ENCODE peak calls at places on chromosomes 6 and 20, in five cellular contexts. I is stimulated activated CD4-positive, alpha-beta T cell treated with anti-CD3 and anti-CD28 coated beads, Interleukin-12 subunit alpha, Interleukin-12 subunit beta, amount 100 ng/mL, for 48 hours; O is NCI-H1417; G is activated CD4-positive, alpha-beta memory T cell treated with anti-CD3 and anti-CD28 coated beads, Interleukin-2, amount 10 ng/mL, durations not matched to agents 7 days and 5 days; J is tibial nerve. M is an unnamed sample.

GRCh38 chr6:12537389-12537788 is 179.2 kb upstream of the PHACTR1 start:
- DNase-seq in J (no peak), O (no peak), G (no peak), I (no peak), M (no peak)

GRCh38 chr20:4885877-4886276 is 115.4 kb downstream of the SLC23A2 start:
- DNase-seq in I (no peak), J (no peak), O (no peak), G (no peak), M (no peak)

GRCh38 chr6:113190170-113190569 is 667.0 kb upstream of the MARCKS start:
- DNase-seq in O (no peak), J (no peak), G (no peak), I (no peak), M (no peak)

GRCh38 chr6:19438566-19439353 is 398.4 kb upstream of the ID4 start:
- DNase-seq in I (no peak), O (no peak), J (no peak), G (no peak), M (no peak)

GRCh38 chr20:46705378-46705729 is 4.1 kb upstream of the SLC2A10 start:
- DNase-seq in O (no peak), G (no peak), I (no peak), J (no peak), M (no peak)

GRCh38 chr6:119129148-119129967 is 50.9 kb upstream of the FAM184A start:
- DNase-seq in G (no peak), O (peak; percentile 69), J (no peak), I (no peak), M (no peak)

GRCh38 chr20:22567944-22568871 is 16.2 kb downstream of the FOXA2 start:
- DNase-seq in I (no peak), J (no peak), G (no peak), O (no peak), M (no peak)

GRCh38 chr6:31125586-31126363 is 5.5 kb upstream of the CDSN start:
- DNase-seq in O (no peak), J (no peak), G (no peak), I (no peak), M (no peak)

GRCh38 chr6:35725721-35726438 is 11.0 kb upstream of the ARMC12 start:
- DNase-seq in O (no peak), J (peak; percentile 62), G (no peak), I (no peak), M (no peak)

GRCh38 chr6:148557796-148558457 is 188.9 kb upstream of the UST start:
- DNase-seq in G (peak; percentile 23), O (no peak), I (no peak), J (no peak), M (no peak)

GRCh38 chr6:137015943-137016342 is 28.8 kb downstream of the IL20RA start:
- DNase-seq in J (no peak), I (no peak), G (no peak), O (no peak), M (no peak)

GRCh38 chr6:118724211-118724610 is 72.8 kb upstream of the CEP85L start:
- DNase-seq in G (no peak), J (no peak), O (no peak), I (no peak), M (no peak)

GRCh38 chr6:17505062-17505476 is 95.0 kb upstream of the FAM8A1 start:
- DNase-seq in O (no peak), I (no peak), J (no peak), G (no peak), M (no peak)

GRCh38 chr20:2124632-2125131 is 23.1 kb downstream of the STK35 start:
- DNase-seq in J (no peak), G (no peak), O (no peak), I (no peak), M (no peak)

GRCh38 chr20:6492396-6493055 is 275.0 kb upstream of the BMP2 start:
- DNase-seq in G (no peak), O (no peak), I (no peak), J (no peak), M (no peak)

GRCh38 chr6:107320126-107320525 is 139.2 kb downstream of the PDSS2 start:
- DNase-seq in G (no peak), I (no peak), J (no peak), O (no peak), M (no peak)

GRCh38 chr6:99334526-99335127 is 14.8 kb downstream of the FAXC start:
- DNase-seq in O (peak; percentile 21), G (peak; percentile 26), J (no peak), I (no peak), M (no peak)

GRCh38 chr6:14172575-14172974 is 55.0 kb downstream of the CD83 start:
- DNase-seq in J (no peak), I (no peak), O (no peak), G (no peak), M (no peak)

GRCh38 chr20:62306440-62307187 is 3.8 kb downstream of the ADRM1 start:
- DNase-seq in I (no peak), J (no peak), O (no peak), G (no peak), M (no peak)

GRCh38 chr20:50992733-50993457 is 30.0 kb downstream of the KCNG1 start:
- DNase-seq in O (no peak), J (no peak), I (peak; percentile 52), G (peak; percentile 51), M (no peak)

GRCh38 chr6:69231983-69232382 is 564.8 kb downstream of the LMBRD1 start:
- DNase-seq in I (no peak), J (no peak), O (no peak), G (no peak), M (no peak)

GRCh38 chr20:23092861-23093543 is 6.9 kb upstream of the CD93 start:
- DNase-seq in G (no peak), J (no peak), O (no peak), I (no peak), M (no peak)

GRCh38 chr6:141029908-141030307 is 1102.8 kb upstream of the GJE1 start:
- DNase-seq in J (no peak), I (no peak), G (no peak), O (no peak), M (no peak)

GRCh38 chr6:138129190-138129589 is 22.0 kb upstream of the PERP start:
- DNase-seq in G (no peak), O (no peak), J (no peak), I (no peak), M (no peak)

GRCh38 chr20:18058661-18059467 is 1.1 kb upstream of the OVOL2 start:
- DNase-seq in G (no peak), O (peak; percentile 81), J (no peak), I (no peak), M (no peak)